ENCODE peak calls at places on chromosomes 3 and 15, in eight cellular contexts. N, O, F, G, E, V, B and U are unnamed samples.

GRCh38 chr3:153293222-153293621 is 131.2 kb downstream of the RAP2B start:
- DNase-seq in O (no peak), B (no peak), V (no peak), E (no peak), F (no peak), N (no peak), G (no peak), U (no peak)

GRCh38 chr3:106034313-106034712 is 165.5 kb upstream of the CBLB start:
- DNase-seq in O (no peak), F (no peak), V (no peak), G (no peak), N (no peak), E (no peak), B (no peak), U (no peak)

GRCh38 chr15:38526158-38526557 is 38.5 kb downstream of the RASGRP1 start:
- DNase-seq in E (no peak), G (no peak), O (no peak), F (no peak), V (no peak), N (no peak), B (no peak), U (no peak)

GRCh38 chr15:85750319-85750806 is 44.4 kb downstream of the KLHL25 start:
- DNase-seq in F (no peak), B (peak; percentile 91), V (peak; percentile 79), N (no peak), E (no peak), O (no peak), G (peak; percentile 28), U (no peak)

GRCh38 chr15:78768531-78769408 is 42.5 kb downstream of the ADAMTS7 start:
- DNase-seq in B (no peak), O (no peak), F (peak; percentile 53), V (peak; percentile 24), N (no peak), E (no peak), G (no peak), U (no peak)

GRCh38 chr15:51751687-51752683 is 588 bp downstream of the TMOD2 start:
- DNase-seq in E (no peak), F (peak; percentile 84), O (no peak), N (peak; percentile 29), G (peak; percentile 69), B (peak; percentile 36), V (peak; percentile 52), U (no peak)

GRCh38 chr3:190883973-190884832 is 21.7 kb upstream of the GMNC start:
- DNase-seq in F (no peak), O (peak; percentile 47), B (peak; percentile 18), G (peak; percentile 82), E (no peak), V (no peak), N (peak; percentile 83), U (no peak)

GRCh38 chr3:104596551-104596950 is 770.2 kb upstream of the ALCAM start:
- DNase-seq in F (no peak), B (no peak), G (peak; percentile 81), N (peak; percentile 58), E (peak; percentile 34), V (no peak), O (peak; percentile 57), U (no peak)

GRCh38 chr3:185341616-185342457 is 21.1 kb upstream of the MAP3K13 start:
- DNase-seq in N (peak; percentile 49), F (no peak), G (no peak), B (no peak), E (no peak), O (no peak), V (no peak), U (no peak)

GRCh38 chr15:39594056-39594763 is 13.3 kb downstream of the THBS1 start:
- DNase-seq in N (no peak), E (no peak), F (no peak), O (no peak), G (no peak), B (no peak), V (no peak), U (peak; percentile 24)

GRCh38 chr3:135100349-135100741 is 305.3 kb downstream of the EPHB1 start:
- DNase-seq in F (no peak), B (no peak), V (no peak), G (no peak), O (no peak), E (no peak), N (no peak), U (no peak)

GRCh38 chr3:59655616-59656015 is 605.8 kb upstream of the CFAP20DC start:
- DNase-seq in F (no peak), N (no peak), V (no peak), E (no peak), G (no peak), B (no peak), O (no peak), U (no peak)

GRCh38 chr15:92095691-92096090 is 242.2 kb downstream of the SLCO3A1 start:
- DNase-seq in V (no peak), N (peak; percentile 68), F (no peak), O (no peak), G (no peak), E (no peak), B (no peak), U (no peak)

GRCh38 chr15:52050416-52050815 is 31.4 kb downstream of the MAPK6 start:
- DNase-seq in V (no peak), F (no peak), E (no peak), B (no peak), G (no peak), N (no peak), O (no peak), U (no peak)

GRCh38 chr3:133058831-133059230 is 20.6 kb downstream of the TMEM108 start:
- DNase-seq in O (no peak), F (no peak), E (no peak), G (no peak), B (no peak), N (no peak), V (no peak), U (no peak)

GRCh38 chr15:63701365-63701764 is 104.2 kb downstream of the FBXL22 start:
- DNase-seq in F (no peak), V (no peak), E (no peak), O (no peak), G (no peak), B (no peak), N (no peak), U (no peak)

GRCh38 chr3:121424549-121424948 is 121.2 kb downstream of the POLQ start:
- DNase-seq in V (no peak), F (no peak), B (no peak), O (no peak), G (no peak), E (no peak), N (no peak), U (no peak)

GRCh38 chr3:134249935-134250716 is 533 bp downstream of the RYK start:
- DNase-seq in E (no peak), V (peak; percentile 76), O (no peak), B (peak; percentile 57), N (peak; percentile 32), G (peak; percentile 76), F (peak; percentile 93), U (peak; percentile 26)

GRCh38 chr3:69364354-69364753 is 21.5 kb downstream of the FRMD4B start:
- DNase-seq in V (no peak), B (no peak), O (no peak), G (no peak), F (no peak), N (peak; percentile 27), E (no peak), U (no peak)

GRCh38 chr15:27601239-27601942 is 497.7 kb downstream of the OCA2 start:
- DNase-seq in G (no peak), E (no peak), V (no peak), N (peak; percentile 92), F (no peak), B (no peak), O (peak; percentile 2), U (no peak)

GRCh38 chr3:69201658-69202057 is 79.3 kb upstream of the LMOD3 start:
- DNase-seq in G (no peak), B (no peak), V (no peak), N (no peak), F (no peak), O (no peak), E (no peak), U (no peak)

DNA sequence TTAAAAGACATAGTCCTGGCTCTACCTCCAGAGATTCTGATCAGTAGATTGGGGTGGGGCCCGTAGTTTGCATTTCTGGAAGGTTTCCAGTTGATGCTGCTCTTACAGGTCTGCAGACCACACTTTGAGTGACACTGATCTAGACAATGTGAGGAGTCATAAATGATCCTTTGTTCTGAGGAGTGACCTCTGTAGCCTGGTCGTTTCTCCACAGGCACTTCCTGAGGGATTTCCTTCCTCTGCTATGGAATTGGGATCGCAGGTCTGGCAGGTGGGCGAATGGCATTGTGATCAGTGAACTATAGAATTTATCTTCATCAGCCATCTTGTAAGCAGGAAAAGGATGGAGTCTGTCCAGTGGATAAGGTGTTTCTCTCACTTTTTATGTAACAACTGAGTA is 5.5 kb downstream of the GFM1 start:
- DNase-seq in F (no peak), B (no peak), G (no peak), E (no peak), N (no peak), O (no peak), V (no peak), U (no peak)
- H3K36me3 ChIP-seq in F (peaks cover 89% of the 10 kb centered on the region), B (no peaks in the 10 kb centered on the region), G (peaks cover 44% of the 10 kb centered on the region), E (no peaks in the 10 kb centered on the region), N (peaks cover 28% of the 10 kb centered on the region), O (peaks cover 79% of the 10 kb centered on the region), V (peaks cover 81% of the 10 kb centered on the region), U (peaks cover 50% of the 10 kb centered on the region)

GRCh38 chr15:89815769-89816168 is 1.1 kb upstream of the ANPEP start:
- DNase-seq in E (no peak), B (no peak), F (no peak), G (no peak), N (no peak), V (no peak), O (no peak), U (no peak)
- H3K27me3 ChIP-seq in E (peaks cover 11% of the 10 kb centered on the region), B (peaks cover 12% of the 10 kb centered on the region), F (peaks cover 48% of the 10 kb centered on the region), G (peaks cover 37% of the 10 kb centered on the region), N (no peaks in the 10 kb centered on the region), V (peaks cover 14% of the 10 kb centered on the region), O (peaks cover 36% of the 10 kb centered on the region), U (peaks cover 21% of the 10 kb centered on the region)

DNA sequence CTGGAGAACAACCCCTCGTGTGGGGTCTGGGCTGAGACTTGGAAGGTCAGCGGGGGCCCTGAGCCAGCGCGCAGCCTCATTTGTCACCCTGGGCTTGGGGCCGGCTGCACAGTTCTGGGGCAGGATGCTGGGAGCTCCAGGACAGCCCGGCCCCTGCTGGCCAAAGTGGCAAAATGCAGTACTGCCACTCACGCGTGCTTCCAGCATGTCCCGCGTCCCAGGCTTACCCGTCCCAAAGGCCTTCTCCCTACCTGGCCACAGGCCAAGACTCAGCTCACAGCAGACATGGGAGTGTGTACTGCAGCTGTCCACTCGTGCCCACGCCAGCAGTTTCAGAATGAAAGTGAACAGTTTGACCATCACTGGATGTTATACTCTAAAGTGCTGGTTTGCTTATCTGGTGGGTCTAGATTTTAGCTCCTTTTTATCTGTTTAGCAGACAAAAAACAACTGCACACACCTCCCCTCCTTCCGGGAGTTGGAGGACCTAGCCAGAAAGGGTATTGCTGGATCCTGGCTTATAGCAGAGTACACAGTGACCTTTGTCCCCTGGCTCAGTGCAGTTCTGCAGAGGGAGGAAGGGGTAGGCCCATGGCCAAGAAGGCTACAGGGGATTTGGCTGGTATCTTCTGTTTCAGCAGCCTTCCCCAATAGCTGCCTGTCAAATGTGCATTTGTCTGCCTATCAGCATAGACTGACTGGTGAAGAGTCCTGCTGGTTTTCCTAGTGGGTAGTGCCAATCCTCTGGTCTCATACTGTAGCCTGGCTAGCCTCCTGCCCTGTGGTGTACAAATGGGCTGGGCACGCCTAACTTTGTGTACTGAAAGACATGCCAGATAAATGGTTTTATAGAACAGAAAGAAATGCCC is 23.2 kb upstream of the IP6K2 start:
- DNase-seq in V (peak; percentile 81), B (peak; percentile 77), G (peak; percentile 94), O (peak; percentile 57), F (peak; percentile 91), E (no peak), N (peak; percentile 51), U (no peak)
- H3K4me3 ChIP-seq in V (no peak overlapping the region), B (no peak overlapping the region), G (no peak overlapping the region), O (no peak overlapping the region), F (no peak overlapping the region), E (no peak overlapping the region), N (no peak overlapping the region), U (no peak overlapping the region)

GRCh38 chr15:68999091-68999490 is 15.4 kb upstream of the NOX5 start:
- DNase-seq in E (no peak), B (no peak), O (no peak), N (no peak), V (no peak), G (no peak), F (no peak), U (no peak)
- H3K36me3 ChIP-seq in E (no peaks in the 10 kb centered on the region), B (no peaks in the 10 kb centered on the region), O (no peaks in the 10 kb centered on the region), N (no peaks in the 10 kb centered on the region), V (no peaks in the 10 kb centered on the region), G (no peaks in the 10 kb centered on the region), F (no peaks in the 10 kb centered on the region), U (no peaks in the 10 kb centered on the region)